ENCODE peak calls at places on chromosome 18, in five cellular contexts. F is WTC11; C is NCI-H1092; K is NCI-H774; B is activated naive CD8-positive, alpha-beta T cell treated with anti-CD3 and anti-CD28 coated beads for 36 hours. R is an unnamed sample.

GRCh38 chr18:44903327-44903726 is 222.6 kb downstream of the SETBP1 start:
- DNase-seq in F (no peak), C (no peak), K (no peak), B (no peak), R (no peak)

GRCh38 chr18:61926532-61926931 is 33.7 kb upstream of the RNF152 start:
- DNase-seq in F (no peak), C (no peak), K (no peak), B (peak; percentile 54), R (no peak)

GRCh38 chr18:13725566-13726227 is 661 bp downstream of the FAM210A start:
- DNase-seq in F (no peak), C (no peak), K (no peak), B (no peak), R (no peak)

GRCh38 chr18:2905802-2906521 is 59.2 kb downstream of the EMILIN2 start:
- DNase-seq in F (peak; percentile 52), C (no peak), K (peak; percentile 65), B (peak; percentile 60), R (no peak)

GRCh38 chr18:59049726-59050660 is 89.7 kb upstream of the SEC11C start:
- DNase-seq in F (peak; percentile 25), C (no peak), K (no peak), B (no peak), R (no peak)

GRCh38 chr18:60196818-60197217 is 175.8 kb downstream of the MC4R start:
- DNase-seq in F (no peak), C (no peak), K (no peak), B (no peak), R (no peak)

GRCh38 chr18:48441405-48441881 is 32.3 kb upstream of the ZBTB7C start:
- DNase-seq in F (no peak), C (peak; percentile 64), K (no peak), B (no peak), R (no peak)

GRCh38 chr18:28132084-28132483 is 44.8 kb downstream of the CDH2 start:
- DNase-seq in F (no peak), C (no peak), K (no peak), B (no peak), R (no peak)

GRCh38 chr18:79983253-79983652 is 5.1 kb downstream of the TXNL4A start:
- DNase-seq in F (no peak), C (no peak), K (no peak), B (no peak), R (no peak)

GRCh38 chr18:58024139-58024538 is 19.9 kb upstream of the NEDD4L start:
- DNase-seq in F (no peak), C (no peak), K (no peak), B (no peak), R (no peak)

GRCh38 chr18:21115519-21116411 is 4.2 kb upstream of the ROCK1 start:
- DNase-seq in F (peak; percentile 23), C (no peak), K (no peak), B (no peak), R (no peak)

GRCh38 chr18:68284236-68284635 is 430.7 kb downstream of the TMX3 start:
- DNase-seq in F (no peak), C (no peak), K (no peak), B (no peak), R (no peak)

GRCh38 chr18:48319796-48320638 is 89.2 kb downstream of the ZBTB7C start:
- DNase-seq in F (no peak), C (peak; percentile 94), K (peak; percentile 73), B (no peak), R (peak; percentile 61)

GRCh38 chr18:22324191-22325131 is 93.3 kb downstream of the CTAGE1 start:
- DNase-seq in F (peak; percentile 63), C (no peak), K (no peak), B (no peak), R (no peak)

GRCh38 chr18:57585421-57585820 is 1.1 kb downstream of the FECH start:
- DNase-seq in F (no peak), C (no peak), K (no peak), B (no peak), R (no peak)

GRCh38 chr18:11823545-11823944 is 27.7 kb upstream of the CHMP1B start:
- DNase-seq in F (no peak), C (no peak), K (no peak), B (no peak), R (no peak)

GRCh38 chr18:74368901-74369705 is 53.5 kb downstream of the C18orf63 start:
- DNase-seq in F (no peak), C (no peak), K (no peak), B (no peak), R (no peak)

GRCh38 chr18:34866739-34867138 is 156.6 kb downstream of the DTNA start:
- DNase-seq in F (no peak), C (no peak), K (no peak), B (no peak), R (no peak)

GRCh38 chr18:36162981-36163380 is 24.3 kb upstream of the MOCOS start:
- DNase-seq in F (no peak), C (no peak), K (no peak), B (no peak), R (no peak)

GRCh38 chr18:12552884-12553242 is 105.0 kb downstream of the SPIRE1 start:
- DNase-seq in F (no peak), C (no peak), K (no peak), B (no peak), R (no peak)

GRCh38 chr18:74190086-74190485 is 41.8 kb downstream of the TIMM21 start:
- DNase-seq in F (no peak), C (no peak), K (no peak), B (no peak), R (no peak)

GRCh38 chr18:61664413-61665084 is 228.3 kb downstream of the RNF152 start:
- DNase-seq in F (no peak), C (no peak), K (no peak), B (no peak), R (no peak)

GRCh38 chr18:8603663-8604520 is 5.3 kb upstream of the RAB12 start:
- DNase-seq in F (no peak), C (no peak), K (no peak), B (no peak), R (no peak)

GRCh38 chr18:27171993-27172392 is 13.1 kb downstream of the CHST9 start:
- DNase-seq in F (no peak), C (no peak), K (no peak), B (no peak), R (no peak)

GRCh38 chr18:22348521-22349316 is 69.0 kb downstream of the CTAGE1 start:
- DNase-seq in F (peak; percentile 64), C (no peak), K (no peak), B (no peak), R (no peak)

GRCh38 chr18:44700652-44701051 is 20.0 kb downstream of the SETBP1 start:
- DNase-seq in F (no peak), C (no peak), K (no peak), B (no peak), R (no peak)

GRCh38 chr18:36536426-36536825 is 238.9 kb downstream of the FHOD3 start:
- DNase-seq in F (peak; percentile 18), C (no peak), K (no peak), B (no peak), R (no peak)

GRCh38 chr18:32735781-32736180 is 37.0 kb downstream of the KLHL14 start:
- DNase-seq in F (no peak), C (no peak), K (no peak), B (no peak), R (no peak)

GRCh38 chr18:36593641-36594040 is 235.2 kb downstream of the TPGS2 start:
- DNase-seq in F (no peak), C (no peak), K (no peak), B (no peak), R (no peak)

GRCh38 chr18:66616523-66616983 is 12.7 kb upstream of the CDH19 start:
- DNase-seq in F (peak; percentile 19), C (peak; percentile 5), K (no peak), B (no peak), R (peak; percentile 31)

GRCh38 chr18:22136395-22136794 is 33.0 kb upstream of the GATA6 start:
- DNase-seq in F (no peak), C (no peak), K (peak; percentile 20), B (no peak), R (no peak)

GRCh38 chr18:37065221-37065620 is 236.3 kb downstream of the KIAA1328 start:
- DNase-seq in F (no peak), C (no peak), K (no peak), B (no peak), R (no peak)

GRCh38 chr18:10985689-10986088 is 163.7 kb downstream of the PIEZO2 start:
- DNase-seq in F (no peak), C (no peak), K (no peak), B (no peak), R (no peak)

GRCh38 chr18:63881851-63882250 is 5.7 kb upstream of the SERPINB2 start:
- DNase-seq in F (no peak), C (no peak), K (no peak), B (no peak), R (no peak)

GRCh38 chr18:55038162-55038561 is 78.9 kb upstream of the CCDC68 start:
- DNase-seq in F (no peak), C (no peak), K (no peak), B (no peak), R (no peak)

GRCh38 chr18:26865557-26865956 is at the start of gene AQP4:
- DNase-seq in F (no peak), C (no peak), K (no peak), B (no peak), R (no peak)

GRCh38 chr18:61953161-61953560 is 60.4 kb upstream of the RNF152 start:
- DNase-seq in F (no peak), C (no peak), K (no peak), B (no peak), R (no peak)

GRCh38 chr18:34397286-34397896 is 172.7 kb upstream of the NOL4 start:
- DNase-seq in F (no peak), C (no peak), K (no peak), B (no peak), R (no peak)

GRCh38 chr18:3150274-3150673 is 69.5 kb downstream of the MYOM1 start:
- DNase-seq in F (no peak), C (no peak), K (no peak), B (no peak), R (no peak)

GRCh38 chr18:75824661-75825060 is 397.2 kb upstream of the SMIM21 start:
- DNase-seq in F (no peak), C (no peak), K (no peak), B (no peak), R (no peak)